ENCODE peak calls at places on chromosomes 12 and 14, in seven cellular contexts. N is GM23248, J is upper lobe of left lung, F is tibial artery, V is mammary epithelial cell, B is heart left ventricle, K is hepatocyte. R is an unnamed sample.

GRCh38 chr12:2998789-2999264 is 39.6 kb downstream of the TEAD4 start:
- DNase-seq in K (no peak), B (peak; percentile 82), F (peak; percentile 88), N (peak; percentile 96), V (no peak), J (no peak), R (peak; percentile 96)

GRCh38 chr12:130041983-130042812 is 120.1 kb upstream of the FZD10 start:
- DNase-seq in V (no peak), B (no peak), J (peak; percentile 92), F (no peak), N (peak; percentile 19), K (peak; percentile 80), R (peak; percentile 28)

GRCh38 chr12:15782667-15783066 is 6.5 kb downstream of the EPS8 start:
- DNase-seq in B (no peak), F (no peak), K (no peak), N (no peak), J (no peak), V (no peak), R (no peak)

GRCh38 chr12:43578782-43579181 is 26.8 kb upstream of the ADAMTS20 start:
- DNase-seq in J (no peak), K (peak; percentile 7), V (peak; percentile 18), F (no peak), N (peak; percentile 40), B (no peak), R (no peak)

GRCh38 chr12:118409834-118410233 is 33.5 kb downstream of the SUDS3 start:
- DNase-seq in B (no peak), J (no peak), K (no peak), F (no peak), N (no peak), V (no peak), R (no peak)

GRCh38 chr12:3148366-3149000 is 71.3 kb downstream of the TSPAN9 start:
- DNase-seq in N (no peak), J (peak; percentile 56), B (peak; percentile 63), K (no peak), F (no peak), V (no peak), R (no peak)

GRCh38 chr12:128323526-128323925 is 56.6 kb downstream of the TMEM132C start:
- DNase-seq in N (no peak), K (no peak), V (no peak), J (no peak), F (no peak), B (no peak), R (no peak)

GRCh38 chr12:30450872-30451271 is 244.8 kb downstream of the IPO8 start:
- DNase-seq in F (no peak), N (peak; percentile 0), K (no peak), J (no peak), B (no peak), V (no peak), R (no peak)

DNA sequence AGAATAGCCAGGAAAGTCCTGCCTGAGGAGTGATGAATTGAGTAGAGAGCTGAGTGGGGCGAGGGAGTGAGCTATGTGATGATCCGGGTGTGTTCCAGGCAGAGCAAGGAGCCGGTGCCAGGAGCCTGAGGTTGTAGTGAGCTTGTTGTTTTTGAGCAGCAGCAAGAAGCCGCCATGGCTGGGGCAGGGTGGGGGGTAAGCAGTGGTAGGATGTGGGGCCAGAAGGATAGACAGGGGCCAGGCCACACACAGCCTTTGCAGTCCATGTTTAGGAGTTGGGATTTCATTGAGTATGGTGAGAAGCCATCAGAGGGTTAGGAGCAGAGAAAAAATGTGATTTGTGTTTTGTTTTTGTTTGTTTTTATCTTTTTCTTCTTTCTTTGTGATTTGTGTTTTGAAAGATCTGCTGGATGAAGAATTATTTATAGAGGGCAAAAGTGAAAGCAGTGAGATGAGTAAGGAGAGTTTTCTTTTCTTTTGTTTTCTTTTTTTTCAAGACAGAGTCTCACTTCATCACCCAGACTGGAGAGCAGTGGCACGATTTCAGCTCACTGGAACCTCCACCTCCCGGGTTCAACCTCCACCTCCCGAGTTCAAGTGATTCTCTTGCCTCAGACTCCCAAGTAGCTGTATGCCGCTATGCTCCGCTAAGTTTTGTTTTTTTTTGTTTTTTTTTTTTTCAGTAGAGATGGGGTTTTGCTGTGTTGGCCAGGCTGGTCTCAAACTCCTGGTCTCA is 92.3 kb upstream of the BCAT1 start:
- DNase-seq in V (no peak), N (no peak), B (no peak), J (no peak), K (no peak), F (no peak), R (peak; percentile 47)
- H3K4me3 ChIP-seq in V (no peak overlapping the region), N (no peak overlapping the region), B (no peak overlapping the region), J (no peak overlapping the region), K (no peak overlapping the region), F (no peak overlapping the region), R (no peak overlapping the region)

DNA sequence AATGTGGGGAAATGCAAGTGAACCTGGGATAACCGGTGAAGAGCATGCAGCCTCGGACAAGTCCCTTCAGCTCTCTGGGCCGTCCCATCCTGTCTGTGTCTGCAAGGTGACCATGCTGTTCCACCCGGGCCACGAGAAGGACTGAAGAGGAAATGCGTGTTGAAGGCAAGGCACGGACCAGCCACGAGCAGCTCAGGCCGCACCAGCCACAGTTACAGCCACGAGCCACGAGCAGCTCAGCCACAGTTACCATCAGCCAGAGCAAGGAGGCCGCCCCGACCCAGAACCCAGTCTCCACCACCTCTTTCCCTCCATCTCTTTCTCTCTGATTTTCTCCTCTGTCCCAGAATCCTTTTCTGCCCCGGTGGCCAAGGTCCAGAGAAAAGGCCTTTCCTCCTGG is 18.8 kb upstream of the GALNT9 start:
- DNase-seq in F (no peak), V (no peak), J (peak; percentile 44), N (no peak), B (no peak), K (no peak), R (no peak)
- H3K9me3 ChIP-seq in F (peaks cover 6% of the 10 kb centered on the region), V (peaks cover 5% of the 10 kb centered on the region), J (no peaks in the 10 kb centered on the region), N (no peaks in the 10 kb centered on the region), B (no peaks in the 10 kb centered on the region), K (no peaks in the 10 kb centered on the region), R (no peaks in the 10 kb centered on the region)

GRCh38 chr14:24234095-24235020 is 1.6 kb downstream of the GMPR2 start:
- DNase-seq in N (no peak), F (no peak), V (no peak), B (no peak), J (no peak), K (no peak), R (no peak)

GRCh38 chr14:24231263-24232120 is 675 bp downstream of the NEDD8 start:
- DNase-seq in B (no peak), V (peak; percentile 44), F (peak; percentile 64), N (peak; percentile 31), K (no peak), J (no peak), R (no peak)

GRCh38 chr14:24232121-24232644 is at the start of gene NEDD8:
- DNase-seq in V (peak; percentile 99), F (peak; percentile 98), B (peak; percentile 93), N (peak; percentile 99), K (peak; percentile 91), J (peak; percentile 89), R (peak; percentile 91)

GRCh38 chr14:24233538-24233866 is 773 bp downstream of the GMPR2 start:
- DNase-seq in B (no peak), J (no peak), K (no peak), F (peak; percentile 47), V (peak; percentile 17), N (no peak), R (no peak)

DNA sequence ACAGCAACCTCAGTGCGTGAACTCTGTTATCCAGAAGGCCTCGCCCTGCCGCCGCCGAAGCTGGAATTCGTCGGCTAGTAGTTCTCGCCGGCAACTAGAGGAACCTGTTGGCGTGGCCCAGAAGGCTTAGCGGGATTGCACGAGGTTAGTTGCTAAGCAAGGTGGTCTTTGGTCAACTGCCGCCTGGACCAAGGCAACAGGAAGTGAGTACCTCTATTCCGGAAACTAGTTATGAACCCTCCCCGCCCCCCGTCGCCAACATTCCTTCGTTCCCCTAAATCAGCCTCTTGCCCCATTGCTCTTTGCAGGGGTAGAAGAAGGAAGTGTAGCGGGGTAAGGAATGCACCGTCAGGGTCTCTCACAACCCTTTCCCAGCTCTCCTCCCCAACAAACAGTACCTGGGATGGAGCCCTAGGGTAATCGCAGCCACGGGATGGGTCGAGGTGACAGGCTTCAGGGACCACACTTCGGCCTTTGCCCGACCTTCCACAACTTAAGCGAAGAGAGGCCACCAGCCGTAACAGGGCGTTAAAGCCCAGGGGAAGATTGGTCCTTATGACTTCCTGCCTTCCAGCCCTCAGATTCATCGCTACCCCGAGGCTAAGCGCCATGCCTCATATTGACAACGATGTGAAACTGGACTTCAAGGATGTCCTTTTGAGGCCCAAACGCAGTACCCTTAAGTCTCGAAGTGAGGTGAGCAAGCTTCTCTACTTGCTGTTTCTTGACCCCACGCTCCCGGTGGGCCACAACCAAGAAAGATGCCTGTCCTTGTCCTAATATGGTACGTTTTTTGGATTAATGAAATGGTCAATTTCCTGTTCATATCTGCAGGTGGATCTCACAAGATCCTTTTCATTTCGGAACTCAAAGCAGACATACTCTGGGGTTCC is at the start of gene GMPR2:
- DNase-seq in F (no peak), N (peak; percentile 54), B (no peak), J (peak; percentile 90), V (no peak), K (peak; percentile 26), R (no peak)
- H3K36me3 ChIP-seq in F (peaks cover 29% of the 10 kb centered on the region), N (peaks cover 9% of the 10 kb centered on the region), B (peaks cover 39% of the 10 kb centered on the region), J (peaks cover 31% of the 10 kb centered on the region), V (peaks cover 11% of the 10 kb centered on the region), K (no peaks in the 10 kb centered on the region), R (peaks cover 18% of the 10 kb centered on the region)

GRCh38 chr14:69356903-69357543 is 41.1 kb downstream of the ERH start:
- DNase-seq in B (no peak), J (no peak), N (no peak), K (no peak), F (no peak), V (no peak), R (no peak)

GRCh38 chr14:69355955-69356321 is 42.2 kb downstream of the ERH start:
- DNase-seq in V (no peak), J (no peak), K (peak; percentile 37), N (peak; percentile 92), F (peak; percentile 86), B (no peak), R (peak; percentile 91)

GRCh38 chr14:69354383-69355154 is 43.5 kb downstream of the ERH start:
- DNase-seq in B (no peak), J (no peak), K (no peak), V (peak; percentile 64), F (no peak), N (no peak), R (no peak)

GRCh38 chr14:69353168-69353567 is 44.9 kb downstream of the ERH start:
- DNase-seq in J (no peak), V (no peak), B (no peak), F (no peak), N (no peak), K (no peak), R (no peak)

GRCh38 chr14:69355155-69355954 is 42.7 kb downstream of the ERH start:
- DNase-seq in J (no peak), B (no peak), F (no peak), K (peak; percentile 34), V (no peak), N (no peak), R (peak; percentile 58)
- H3K4me3 ChIP-seq in J (no peak overlapping the region), B (no peak overlapping the region), F (no peak overlapping the region), K (no peak overlapping the region), V (no peak overlapping the region), N (no peak overlapping the region), R (no peak overlapping the region)

GRCh38 chr14:27318769-27319280 is 721.0 kb upstream of the NOVA1 start:
- DNase-seq in F (no peak), N (no peak), K (peak; percentile 6), B (no peak), J (no peak), V (no peak), R (no peak)
- H3K9me3 ChIP-seq in F (no peaks in the 10 kb centered on the region), N (peaks cover 6% of the 10 kb centered on the region), K (no peaks in the 10 kb centered on the region), B (no peaks in the 10 kb centered on the region), J (no peaks in the 10 kb centered on the region), V (peaks cover 17% of the 10 kb centered on the region), R (no peaks in the 10 kb centered on the region)

GRCh38 chr14:103134405-103134804 is 11.1 kb downstream of the TNFAIP2 start:
- DNase-seq in B (no peak), K (no peak), J (no peak), F (no peak), V (no peak), N (no peak), R (no peak)
- H3K36me3 ChIP-seq in B (peaks cover 51% of the 10 kb centered on the region), K (no peaks in the 10 kb centered on the region), J (peaks cover 56% of the 10 kb centered on the region), F (peaks cover 21% of the 10 kb centered on the region), V (no peaks in the 10 kb centered on the region), N (no peaks in the 10 kb centered on the region), R (peaks cover 10% of the 10 kb centered on the region)

R was measured in MG63.